ENCODE peak calls at places on chromosome 5, in six cellular contexts. N, L, D, J, X and K are unnamed samples.

GRCh38 chr5:154819546-154819945 is 30.9 kb downstream of the FAXDC2 start:
- DNase-seq in N (no peak), L (no peak), X (no peak), J (no peak), D (no peak), K (peak; percentile 26)

GRCh38 chr5:77882670-77883257 is 106.6 kb upstream of the TBCA start:
- DNase-seq in D (peak; percentile 37), L (no peak), J (no peak), N (peak; percentile 50), X (no peak), K (no peak)

GRCh38 chr5:102048940-102049339 is 247.1 kb downstream of the SLCO4C1 start:
- DNase-seq in X (no peak), D (no peak), L (no peak), J (no peak), N (no peak), K (no peak)

GRCh38 chr5:76695336-76695735 is 20.6 kb upstream of the F2R start:
- DNase-seq in L (no peak), D (no peak), X (no peak), J (no peak), N (no peak), K (no peak)

GRCh38 chr5:18314192-18314778 is 680.0 kb downstream of the TAF11L14 start:
- DNase-seq in N (peak; percentile 32), D (no peak), X (no peak), J (peak; percentile 51), L (no peak), K (no peak)

GRCh38 chr5:80736730-80737129 is 81.9 kb upstream of the DHFR start:
- DNase-seq in N (peak; percentile 94), X (no peak), D (no peak), J (no peak), L (no peak), K (no peak)

GRCh38 chr5:56319281-56320242 is 86.4 kb upstream of the ANKRD55 start:
- DNase-seq in D (no peak), X (no peak), N (peak; percentile 92), L (no peak), J (no peak), K (no peak)

GRCh38 chr5:4511996-4512656 is 628.0 kb upstream of the ADAMTS16 start:
- DNase-seq in D (no peak), N (peak; percentile 2), X (peak; percentile 40), J (peak; percentile 5), L (no peak), K (peak; percentile 88)

GRCh38 chr5:124583469-124584350 is 162.7 kb downstream of the ZNF608 start:
- DNase-seq in L (no peak), D (peak; percentile 55), J (peak; percentile 70), N (peak; percentile 82), X (peak; percentile 22), K (no peak)

GRCh38 chr5:129541648-129542251 is 81.7 kb downstream of the ADAMTS19 start:
- DNase-seq in X (no peak), D (no peak), L (no peak), N (peak; percentile 5), J (peak; percentile 19), K (no peak)

GRCh38 chr5:144361406-144361805 is 190.7 kb downstream of the KCTD16 start:
- DNase-seq in L (no peak), X (no peak), J (no peak), N (no peak), D (no peak), K (no peak)

GRCh38 chr5:11251242-11251641 is 490.2 kb upstream of the DAP start:
- DNase-seq in D (no peak), N (peak; percentile 75), X (no peak), J (no peak), L (no peak), K (no peak)

GRCh38 chr5:173001229-173001841 is 17.8 kb downstream of the ATP6V0E1 start:
- DNase-seq in D (no peak), N (no peak), X (no peak), L (no peak), J (no peak), K (no peak)

GRCh38 chr5:35954175-35954574 is 15.8 kb upstream of the CAPSL start:
- DNase-seq in X (peak; percentile 77), D (no peak), N (no peak), L (no peak), J (no peak), K (peak; percentile 54)

GRCh38 chr5:126069329-126069728 is 353.9 kb upstream of the GRAMD2B start:
- DNase-seq in J (no peak), D (no peak), L (no peak), X (no peak), N (no peak), K (no peak)

GRCh38 chr5:5678909-5679308 is 256.4 kb downstream of the ICE1 start:
- DNase-seq in N (no peak), X (no peak), J (peak; percentile 9), D (no peak), L (no peak), K (peak; percentile 85)

GRCh38 chr5:133242221-133242835 is 190.5 kb downstream of the HSPA4 start:
- DNase-seq in J (no peak), X (no peak), D (no peak), L (no peak), N (no peak), K (no peak)

GRCh38 chr5:29079771-29080170 is 2041.4 kb upstream of the CDH9 start:
- DNase-seq in J (no peak), X (no peak), D (no peak), L (no peak), N (no peak), K (no peak)

GRCh38 chr5:167207081-167207480 is 1084.4 kb upstream of the WWC1 start:
- DNase-seq in N (no peak), J (no peak), X (no peak), D (peak; percentile 5), L (no peak), K (no peak)

GRCh38 chr5:74361406-74362358 is 278.8 kb downstream of the ENC1 start:
- DNase-seq in N (no peak), L (no peak), D (no peak), J (peak; percentile 89), X (no peak), K (no peak)